ENCODE peak calls at places on chromosome 13, in nine cellular contexts. W is CD8-positive, alpha-beta T cell; J is aorta; Z is A549; V is tibial artery; N is iPS DF 6.9; D is upper lobe of right lung; B is Jurkat, Clone E6-1; F is brain microvascular endothelial cell. A is an unnamed sample.

GRCh38 chr13:44895584-44895983 is 93.7 kb downstream of the NUFIP1 start:
- DNase-seq in W (no peak), J (no peak), Z (no peak), V (no peak), N (no peak), D (no peak), B (no peak), F (no peak), A (no peak)

GRCh38 chr13:77028202-77028601 is 1.2 kb upstream of the FBXL3 start:
- DNase-seq in W (no peak), J (no peak), Z (no peak), V (peak; percentile 35), N (no peak), D (no peak), B (no peak), F (peak; percentile 44), A (peak; percentile 36)

GRCh38 chr13:43983373-43983772 is 103.7 kb downstream of the LACC1 start:
- DNase-seq in W (no peak), J (no peak), Z (no peak), V (no peak), N (no peak), D (no peak), B (no peak), F (no peak), A (no peak)

GRCh38 chr13:110886475-110887241 is 28.2 kb downstream of the ANKRD10 start:
- DNase-seq in W (no peak), J (no peak), Z (no peak), V (no peak), N (no peak), D (no peak), B (no peak), F (no peak), A (no peak)

GRCh38 chr13:52924241-52925148 is 76.1 kb upstream of the PCDH8 start:
- DNase-seq in W (no peak), J (no peak), Z (no peak), V (no peak), N (no peak), D (no peak), B (no peak), F (no peak), A (no peak)

GRCh38 chr13:114115191-114115671 is 17.2 kb downstream of the RASA3 start:
- DNase-seq in W (no peak), J (peak; percentile 78), Z (peak; percentile 61), V (no peak), N (no peak), D (peak; percentile 85), B (no peak), F (peak; percentile 89), A (peak; percentile 80)

GRCh38 chr13:99143904-99144303 is 56.8 kb upstream of the UBAC2 start:
- DNase-seq in W (no peak), J (no peak), Z (no peak), V (no peak), N (no peak), D (no peak), B (no peak), F (no peak), A (no peak)

GRCh38 chr13:97600438-97601080 is 166.6 kb downstream of the RAP2A start:
- DNase-seq in W (no peak), J (no peak), Z (peak; percentile 33), V (no peak), N (no peak), D (no peak), B (no peak), F (peak; percentile 72), A (peak; percentile 83)

GRCh38 chr13:97242755-97243497 is 20.8 kb downstream of the MBNL2 start:
- DNase-seq in W (no peak), J (no peak), Z (no peak), V (no peak), N (no peak), D (no peak), B (no peak), F (no peak), A (no peak)

GRCh38 chr13:83211301-83211700 is 671.0 kb downstream of the SLITRK1 start:
- DNase-seq in W (no peak), J (no peak), Z (no peak), V (no peak), N (no peak), D (no peak), B (no peak), F (peak; percentile 61), A (peak; percentile 80)

GRCh38 chr13:44176173-44176572 is 197.5 kb upstream of the SERP2 start:
- DNase-seq in W (no peak), J (no peak), Z (no peak), V (no peak), N (no peak), D (no peak), B (no peak), F (no peak), A (no peak)

GRCh38 chr13:45718063-45718462 is 15.9 kb downstream of the CBY2 start:
- DNase-seq in W (no peak), J (no peak), Z (peak; percentile 24), V (no peak), N (no peak), D (no peak), B (peak; percentile 9), F (peak; percentile 1), A (peak; percentile 32)

GRCh38 chr13:108980237-108980636 is 350.8 kb downstream of the MYO16 start:
- DNase-seq in W (no peak), J (no peak), Z (no peak), V (no peak), N (no peak), D (no peak), B (no peak), F (no peak), A (no peak)

GRCh38 chr13:101512650-101513049 is 60.2 kb downstream of the ITGBL1 start:
- DNase-seq in W (no peak), J (no peak), Z (no peak), V (no peak), N (no peak), D (no peak), B (no peak), F (peak; percentile 37), A (peak; percentile 38)
- H3K4me3 ChIP-seq in W (no peak overlapping the region), J (no peak overlapping the region), Z (no peak overlapping the region), V (no peak overlapping the region), N (no peak overlapping the region), D (no peak overlapping the region), B (no peak overlapping the region), F (no peak overlapping the region), A (no peak overlapping the region)

DNA sequence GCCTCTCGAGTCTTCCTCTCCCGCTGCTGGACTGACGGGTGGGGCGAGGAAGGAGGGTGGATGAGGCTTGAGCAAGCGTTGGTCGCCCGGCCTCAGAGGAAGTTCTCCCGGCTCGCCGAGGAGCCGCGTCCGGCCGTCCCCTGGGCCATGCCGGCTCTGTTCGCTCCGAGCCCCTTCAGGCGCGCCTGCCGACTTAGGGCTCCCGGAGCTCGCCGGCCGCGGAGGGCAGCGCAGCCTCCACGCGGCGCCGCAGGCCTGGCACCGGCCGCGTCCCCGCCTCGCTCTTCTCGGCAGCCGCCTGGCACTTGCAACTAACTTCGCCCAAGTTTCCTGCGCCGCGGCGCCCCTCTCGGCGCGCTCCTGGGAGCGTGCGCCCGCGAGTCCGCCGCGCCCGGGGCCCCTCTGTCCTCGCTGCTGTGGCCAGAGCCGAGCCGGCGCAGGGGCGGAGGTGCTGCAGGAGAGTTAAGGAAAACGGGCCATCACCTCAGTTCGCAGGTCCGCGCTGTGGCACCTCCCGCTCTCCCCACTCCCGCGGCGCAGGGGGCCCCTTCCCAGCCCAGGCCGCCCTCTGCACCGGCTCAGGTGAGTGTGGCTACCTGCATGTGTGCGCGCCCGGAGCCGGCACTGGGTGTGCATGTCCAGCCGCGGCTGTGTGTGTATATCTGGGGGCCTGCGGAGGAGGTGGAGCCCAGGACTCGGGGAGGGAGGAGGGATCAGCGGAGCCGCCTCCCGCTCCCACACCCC is 639 bp upstream of the SOX21 start:
- DNase-seq in W (no peak), J (no peak), Z (peak; percentile 55), V (no peak), N (no peak), D (peak; percentile 68), B (no peak), F (no peak), A (peak; percentile 74)
- H3K4me3 ChIP-seq in W (no peak overlapping the region), J (no peak overlapping the region), Z (peak overlapping the region; percentile 55), V (peak overlapping the region; percentile 22), N (peak overlapping the region; percentile 46), D (peak overlapping the region; percentile 30), B (no peak overlapping the region), F (peak overlapping the region; percentile 15), A (no peak overlapping the region)

DNA sequence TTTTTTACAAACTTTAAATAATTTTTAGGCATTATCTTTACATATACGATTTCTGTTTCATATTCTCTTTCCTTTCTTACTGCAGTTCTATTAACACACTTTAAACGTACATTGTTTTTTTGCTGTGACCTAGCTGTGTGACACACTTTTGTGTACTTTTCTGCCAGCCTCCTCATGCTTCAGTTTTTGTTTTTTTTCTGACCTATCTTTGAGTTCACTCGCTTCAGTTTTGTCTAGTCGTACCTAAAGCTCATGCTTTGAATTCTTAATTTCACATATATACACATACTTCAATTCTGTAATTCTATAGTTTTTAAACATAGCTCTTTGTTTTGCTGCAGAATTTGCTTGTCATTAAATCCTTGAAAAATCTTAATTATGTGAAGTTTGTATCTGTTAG is 150.4 kb downstream of the PDS5B start:
- DNase-seq in W (no peak), J (no peak), Z (no peak), V (no peak), N (no peak), D (no peak), B (no peak), F (no peak), A (peak; percentile 33)
- H3K4me3 ChIP-seq in W (peak overlapping the region; percentile 48), J (no peak overlapping the region), Z (no peak overlapping the region), V (peak overlapping the region; percentile 24), N (no peak overlapping the region), D (peak overlapping the region; percentile 39), B (peak overlapping the region; percentile 30), F (no peak overlapping the region), A (peak overlapping the region; percentile 27)

GRCh38 chr13:50812242-50812641 is 31.2 kb downstream of the DLEU7 start:
- DNase-seq in W (no peak), J (no peak), Z (no peak), V (no peak), N (no peak), D (no peak), B (no peak), F (no peak), A (no peak)

GRCh38 chr13:50810468-50810867 is 33.0 kb downstream of the DLEU7 start:
- DNase-seq in W (no peak), J (no peak), Z (no peak), V (no peak), N (no peak), D (no peak), B (no peak), F (no peak), A (no peak)

GRCh38 chr13:50809133-50810090 is 34.1 kb downstream of the DLEU7 start:
- DNase-seq in W (no peak), J (no peak), Z (no peak), V (no peak), N (no peak), D (no peak), B (no peak), F (no peak), A (no peak)

GRCh38 chr13:50805805-50806204 is 37.7 kb downstream of the DLEU7 start:
- DNase-seq in W (no peak), J (no peak), Z (peak; percentile 11), V (no peak), N (no peak), D (no peak), B (no peak), F (no peak), A (peak; percentile 51)

DNA sequence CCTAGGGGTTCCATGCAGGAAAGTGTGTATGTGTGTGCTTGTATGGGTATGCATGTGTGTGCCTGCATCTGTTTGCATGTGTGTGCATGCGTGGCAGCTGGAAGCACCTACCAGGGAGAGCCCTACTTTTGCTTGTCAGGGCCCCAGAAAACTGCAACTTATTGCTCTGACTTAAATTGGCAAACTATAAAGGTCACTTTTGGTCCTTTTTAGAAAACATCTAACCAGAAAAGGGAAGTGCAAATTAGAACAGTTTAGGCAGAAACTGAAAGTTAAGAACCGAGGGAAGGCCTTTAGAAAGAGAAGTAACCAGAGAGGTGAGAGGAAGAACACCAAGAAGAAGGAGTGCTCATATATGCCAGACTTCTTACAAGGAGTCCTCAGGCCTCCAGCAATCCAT is 32.5 kb downstream of the DLEU7 start:
- DNase-seq in W (no peak), J (no peak), Z (no peak), V (no peak), N (no peak), D (no peak), B (no peak), F (no peak), A (no peak)
- H3K4me3 ChIP-seq in W (no peak overlapping the region), J (no peak overlapping the region), Z (no peak overlapping the region), V (no peak overlapping the region), N (no peak overlapping the region), D (no peak overlapping the region), B (no peak overlapping the region), F (no peak overlapping the region), A (no peak overlapping the region)

A was measured in cardiac fibroblast.